ENCODE peak calls at places on chromosomes 2 and 18, in four cellular contexts. One of them, this sample, is unnamed.

GRCh38 chr18:47558110-47558750 is 306.8 kb upstream of the SKOR2 start:
- DNase-seq in WTC11: no peak
- DNase-seq in K562: no peak
- DNase-seq in GM12878: peak
- DNase-seq in this sample: no peak

GRCh38 chr2:216074794-216075193 is 6.8 kb downstream of the PECR start:
- DNase-seq in WTC11: no peak
- DNase-seq in K562: no peak
- DNase-seq in GM12878: no peak
- DNase-seq in this sample: no peak

GRCh38 chr2:72326759-72327158 is 179.1 kb upstream of the CYP26B1 start:
- DNase-seq in WTC11: no peak
- DNase-seq in K562: no peak
- DNase-seq in GM12878: no peak
- DNase-seq in this sample: no peak

GRCh38 chr2:160379399-160379798 is 114.2 kb downstream of the RBMS1 start:
- DNase-seq in WTC11: no peak
- DNase-seq in K562: no peak
- DNase-seq in GM12878: no peak
- DNase-seq in this sample: no peak

GRCh38 chr18:77321823-77322805 is 72.5 kb downstream of the GALR1 start:
- DNase-seq in WTC11: no peak
- DNase-seq in K562: peak
- DNase-seq in GM12878: no peak
- DNase-seq in this sample: peak

GRCh38 chr2:25825238-25825637 is 53.0 kb downstream of the ASXL2 start:
- DNase-seq in WTC11: no peak
- DNase-seq in K562: no peak
- DNase-seq in GM12878: no peak
- DNase-seq in this sample: no peak

GRCh38 chr2:203971236-203971635 is 34.7 kb downstream of the ICOS start:
- DNase-seq in WTC11: no peak
- DNase-seq in K562: no peak
- DNase-seq in GM12878: no peak
- DNase-seq in this sample: no peak

GRCh38 chr2:70094978-70095832 is 7.9 kb downstream of the PCBP1 start:
- DNase-seq in WTC11: no peak
- DNase-seq in K562: no peak
- DNase-seq in GM12878: no peak
- DNase-seq in this sample: peak

GRCh38 chr2:50086450-50086849 is 932.1 kb upstream of the FSHR start:
- DNase-seq in WTC11: no peak
- DNase-seq in K562: no peak
- DNase-seq in GM12878: no peak
- DNase-seq in this sample: no peak

GRCh38 chr2:181738074-181738473 is 57.8 kb upstream of the NEUROD1 start:
- DNase-seq in WTC11: no peak
- DNase-seq in K562: peak
- DNase-seq in GM12878: no peak
- DNase-seq in this sample: no peak

GRCh38 chr18:23816740-23817139 is 127.5 kb downstream of the LAMA3 start:
- DNase-seq in WTC11: no peak
- DNase-seq in K562: no peak
- DNase-seq in GM12878: no peak
- DNase-seq in this sample: no peak

GRCh38 chr2:140454717-140455116 is 1674.5 kb upstream of the NXPH2 start:
- DNase-seq in WTC11: no peak
- DNase-seq in K562: no peak
- DNase-seq in GM12878: no peak
- DNase-seq in this sample: no peak

GRCh38 chr2:239920616-239921365 is 104.4 kb downstream of the NDUFA10 start:
- DNase-seq in WTC11: no peak
- DNase-seq in K562: no peak
- DNase-seq in GM12878: no peak
- DNase-seq in this sample: no peak

GRCh38 chr18:58223717-58224424 is 179.8 kb downstream of the NEDD4L start:
- DNase-seq in WTC11: no peak
- DNase-seq in K562: peak
- DNase-seq in GM12878: no peak
- DNase-seq in this sample: peak

GRCh38 chr2:196284033-196284844 is 112.9 kb upstream of the STK17B start:
- DNase-seq in WTC11: no peak
- DNase-seq in K562: no peak
- DNase-seq in GM12878: no peak
- DNase-seq in this sample: no peak

GRCh38 chr18:56245856-56246575 is 392.4 kb downstream of the TXNL1 start:
- DNase-seq in WTC11: no peak
- DNase-seq in K562: no peak
- DNase-seq in GM12878: no peak
- DNase-seq in this sample: no peak
- TF ChIP-seq CBFB in WTC11: no peak
- TF ChIP-seq CBFB in K562: no peak
- TF ChIP-seq CBFB in GM12878: no peak
- TF ChIP-seq CBFB in this sample: no peak

DNA sequence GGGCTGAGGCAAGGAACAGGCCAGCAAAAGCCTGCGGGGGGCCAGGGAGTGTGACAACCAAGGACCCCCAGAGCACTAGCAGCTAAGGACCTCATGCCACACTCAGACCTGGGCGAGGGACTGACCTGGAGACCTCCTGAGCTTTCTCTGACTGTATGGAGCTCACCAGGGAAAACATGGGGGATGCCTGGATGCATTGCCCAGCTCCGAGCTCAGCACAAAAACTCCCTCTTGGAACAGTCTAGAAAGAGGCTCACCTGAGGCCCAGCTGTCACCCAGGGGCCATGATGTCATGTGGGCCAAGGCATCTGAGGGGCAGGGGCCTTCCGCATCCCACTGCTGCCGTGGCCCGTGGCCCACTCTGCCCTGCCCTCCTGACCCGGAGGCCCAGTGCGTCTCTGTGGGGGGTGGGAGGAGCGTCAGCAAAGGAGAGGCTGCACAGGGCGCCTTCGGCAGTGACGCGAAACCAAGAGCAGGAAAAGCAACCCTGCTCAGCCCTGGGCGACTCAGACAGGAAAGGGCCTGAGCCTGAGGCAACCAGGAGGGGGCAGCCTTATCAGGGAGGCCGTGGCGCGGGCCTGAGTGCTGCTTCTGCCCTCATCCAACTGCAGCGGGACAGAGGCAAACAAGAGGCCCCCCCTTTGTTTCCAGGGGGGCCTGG is 57.3 kb upstream of the ALPP start:
- DNase-seq in WTC11: peak
- DNase-seq in K562: no peak
- DNase-seq in GM12878: no peak
- DNase-seq in this sample: no peak
- TF ChIP-seq CBFB in WTC11: no peak
- TF ChIP-seq CBFB in K562: no peak
- TF ChIP-seq CBFB in GM12878: no peak
- TF ChIP-seq CBFB in this sample: no peak

GRCh38 chr2:62305421-62306176 is 109.7 kb downstream of the B3GNT2 start:
- DNase-seq in WTC11: no peak
- DNase-seq in K562: peak
- DNase-seq in GM12878: peak
- DNase-seq in this sample: no peak

GRCh38 chr2:62309081-62309464 is 113.2 kb downstream of the B3GNT2 start:
- DNase-seq in WTC11: no peak
- DNase-seq in K562: no peak
- DNase-seq in GM12878: no peak
- DNase-seq in this sample: no peak

GRCh38 chr2:62304429-62305417 is 108.8 kb downstream of the B3GNT2 start:
- DNase-seq in WTC11: peak
- DNase-seq in K562: peak
- DNase-seq in GM12878: peak
- DNase-seq in this sample: peak

GRCh38 chr2:62307469-62308389 is 111.8 kb downstream of the B3GNT2 start:
- DNase-seq in WTC11: no peak
- DNase-seq in K562: no peak
- DNase-seq in GM12878: no peak
- DNase-seq in this sample: no peak

GRCh38 chr2:62306751-62307468 is 111.0 kb downstream of the B3GNT2 start:
- DNase-seq in WTC11: no peak
- DNase-seq in K562: no peak
- DNase-seq in GM12878: peak
- DNase-seq in this sample: no peak
- TF ChIP-seq CBFB in WTC11: no peak
- TF ChIP-seq CBFB in K562: no peak
- TF ChIP-seq CBFB in GM12878: no peak
- TF ChIP-seq CBFB in this sample: no peak

DNA sequence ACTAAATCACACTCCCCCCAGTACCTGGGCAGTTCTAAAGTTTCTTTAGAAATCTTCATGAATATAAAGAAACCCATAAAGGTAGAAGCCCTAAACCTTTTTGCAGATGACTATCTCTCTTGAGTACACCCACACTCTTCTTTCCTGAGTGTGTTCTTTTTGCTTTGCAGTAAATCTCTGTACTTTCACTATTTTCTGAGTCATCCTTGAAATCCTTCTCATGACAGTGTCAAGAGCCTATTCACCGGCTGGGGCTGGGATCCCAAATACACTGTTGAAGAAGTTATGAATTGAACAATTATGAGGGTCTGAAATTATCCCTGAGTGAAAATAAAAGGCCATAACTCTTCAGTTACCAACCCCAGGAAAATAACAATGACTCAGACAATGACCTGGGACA is 133.9 kb upstream of the CCDC195 start:
- DNase-seq in WTC11: no peak
- DNase-seq in K562: no peak
- DNase-seq in GM12878: no peak
- DNase-seq in this sample: no peak
- TF ChIP-seq CBFB in WTC11: no peak
- TF ChIP-seq CBFB in K562: no peak
- TF ChIP-seq CBFB in GM12878: no peak
- TF ChIP-seq CBFB in this sample: no peak

DNA sequence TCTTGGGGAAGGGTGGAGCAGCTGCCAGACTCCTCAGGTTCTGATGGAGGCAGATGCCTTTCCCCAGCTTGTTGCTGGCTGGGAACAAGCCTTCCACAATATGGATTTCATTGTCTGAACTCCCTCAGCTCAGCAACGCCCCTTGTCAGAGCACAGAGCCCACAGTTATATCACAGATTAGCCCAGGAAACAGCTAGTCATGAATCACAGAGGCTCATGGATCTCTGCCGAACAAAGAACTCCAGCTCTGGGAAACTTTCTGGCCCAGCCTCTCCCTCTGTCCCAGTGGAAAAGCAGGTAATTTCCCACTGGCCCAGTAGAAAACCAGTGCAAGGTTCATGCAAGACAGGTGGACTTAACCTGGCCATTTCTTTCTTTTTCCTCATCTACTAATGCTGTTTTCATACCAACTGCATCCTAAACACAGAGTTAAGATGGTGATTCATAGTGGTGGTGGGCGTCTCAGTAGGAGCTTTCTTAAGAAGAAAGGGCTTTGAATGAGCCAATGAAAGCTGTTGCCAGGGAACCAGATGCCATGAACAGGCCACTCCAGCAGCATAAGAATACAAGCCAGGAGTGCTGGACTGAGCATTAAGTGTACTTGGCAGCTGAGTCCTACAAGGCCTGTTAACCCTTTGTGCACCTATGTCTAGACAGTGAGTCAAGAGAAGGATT is 8.7 kb upstream of the KIAA2012 start:
- DNase-seq in WTC11: no peak
- DNase-seq in K562: no peak
- DNase-seq in GM12878: no peak
- DNase-seq in this sample: no peak
- TF ChIP-seq CBFB in WTC11: no peak
- TF ChIP-seq CBFB in K562: no peak
- TF ChIP-seq CBFB in GM12878: no peak
- TF ChIP-seq CBFB in this sample: no peak

GRCh38 chr2:1744151-1744445 is 217 bp downstream of the PXDN start:
- DNase-seq in WTC11: peak
- DNase-seq in K562: no peak
- DNase-seq in GM12878: no peak
- DNase-seq in this sample: no peak
- TF ChIP-seq CBFB in WTC11: no peak
- TF ChIP-seq CBFB in K562: no peak
- TF ChIP-seq CBFB in GM12878: no peak
- TF ChIP-seq CBFB in this sample: no peak

GRCh38 chr18:52504589-52504988 is 164.6 kb downstream of the DCC start:
- DNase-seq in WTC11: no peak
- DNase-seq in K562: no peak
- DNase-seq in GM12878: no peak
- DNase-seq in this sample: no peak

GRCh38 chr18:52499646-52500045 is 159.6 kb downstream of the DCC start:
- DNase-seq in WTC11: no peak
- DNase-seq in K562: no peak
- DNase-seq in GM12878: no peak
- DNase-seq in this sample: peak

DNA sequence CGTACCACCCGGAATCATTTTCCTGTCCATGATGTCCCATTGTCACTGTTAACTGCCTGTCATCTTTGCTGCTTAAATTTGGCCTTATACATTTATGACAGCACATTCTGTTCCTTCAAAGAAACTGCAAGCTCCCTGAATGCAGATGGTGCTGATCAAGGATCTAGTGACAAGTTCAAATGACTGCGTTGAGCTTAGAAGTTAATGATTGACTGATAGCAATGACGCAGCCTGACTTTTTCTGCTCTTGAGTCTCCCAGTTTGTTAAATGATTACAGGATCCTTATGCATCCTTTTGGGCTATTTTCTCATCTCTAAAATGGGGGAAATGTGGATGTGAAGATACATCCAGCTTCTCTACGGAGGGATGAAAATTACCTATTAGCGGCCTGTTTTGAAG is 159.0 kb downstream of the DCC start:
- DNase-seq in WTC11: no peak
- DNase-seq in K562: no peak
- DNase-seq in GM12878: no peak
- DNase-seq in this sample: peak
- TF ChIP-seq CBFB in WTC11: no peak
- TF ChIP-seq CBFB in K562: no peak
- TF ChIP-seq CBFB in GM12878: no peak
- TF ChIP-seq CBFB in this sample: no peak

This sample was measured in HepG2.